ENCODE peak calls at places on chromosomes 11 and 22, in four cellular contexts. One of them, this sample, is unnamed. For H3K4me1, the result is how much of the 10 kb centered on the place peaks cover.

GRCh38 chr11:17822021-17822781 is 87.6 kb downstream of the KCNC1 start:
- DNase-seq in PC-9: no peak
- DNase-seq in GM23248: peak
- DNase-seq in fibroblast of lung: peak
- DNase-seq in this sample: no peak

GRCh38 chr22:17057959-17058814 is 26.6 kb upstream of the IL17RA start:
- DNase-seq in PC-9: peak
- DNase-seq in GM23248: peak
- DNase-seq in fibroblast of lung: peak
- DNase-seq in this sample: peak

GRCh38 chr11:2579315-2580060 is 120.3 kb downstream of the KCNQ1OT1 start:
- DNase-seq in PC-9: no peak
- DNase-seq in GM23248: no peak
- DNase-seq in fibroblast of lung: no peak
- DNase-seq in this sample: no peak

GRCh38 chr11:100684101-100685065 is 2.7 kb upstream of the ARHGAP42 start:
- DNase-seq in PC-9: no peak
- DNase-seq in GM23248: peak
- DNase-seq in fibroblast of lung: no peak
- DNase-seq in this sample: peak

GRCh38 chr11:76846441-76846840 is 14.3 kb upstream of the ACER3 start:
- DNase-seq in PC-9: no peak
- DNase-seq in GM23248: no peak
- DNase-seq in fibroblast of lung: no peak
- DNase-seq in this sample: no peak

GRCh38 chr11:111395081-111395480 is 16.0 kb upstream of the POU2AF1 start:
- DNase-seq in PC-9: no peak
- DNase-seq in GM23248: no peak
- DNase-seq in fibroblast of lung: no peak
- DNase-seq in this sample: no peak

GRCh38 chr11:122754028-122754427 is 84.3 kb upstream of the CRTAM start:
- DNase-seq in PC-9: no peak
- DNase-seq in GM23248: no peak
- DNase-seq in fibroblast of lung: no peak
- DNase-seq in this sample: no peak

GRCh38 chr22:31495343-31495742 is 993 bp upstream of the SFI1 start:
- DNase-seq in PC-9: no peak
- DNase-seq in GM23248: no peak
- DNase-seq in fibroblast of lung: no peak
- DNase-seq in this sample: no peak

GRCh38 chr11:110075087-110075821 is 17.9 kb upstream of the ZC3H12C start:
- DNase-seq in PC-9: no peak
- DNase-seq in GM23248: no peak
- DNase-seq in fibroblast of lung: peak
- DNase-seq in this sample: no peak

GRCh38 chr11:60740573-60740972 is 16.1 kb downstream of the MS4A18 start:
- DNase-seq in PC-9: no peak
- DNase-seq in GM23248: no peak
- DNase-seq in fibroblast of lung: no peak
- DNase-seq in this sample: no peak

GRCh38 chr11:79121351-79121750 is 319.5 kb downstream of the TENM4 start:
- DNase-seq in PC-9: no peak
- DNase-seq in GM23248: no peak
- DNase-seq in fibroblast of lung: no peak
- DNase-seq in this sample: no peak

GRCh38 chr11:97989121-97989520 is 1031.6 kb upstream of the CNTN5 start:
- DNase-seq in PC-9: no peak
- DNase-seq in GM23248: no peak
- DNase-seq in fibroblast of lung: no peak
- DNase-seq in this sample: no peak

GRCh38 chr11:122807731-122808485 is 30.4 kb upstream of the CRTAM start:
- DNase-seq in PC-9: no peak
- DNase-seq in GM23248: peak
- DNase-seq in fibroblast of lung: peak
- DNase-seq in this sample: no peak

GRCh38 chr11:131767421-131767820 is 397.0 kb downstream of the NTM start:
- DNase-seq in PC-9: no peak
- DNase-seq in GM23248: peak
- DNase-seq in fibroblast of lung: peak
- DNase-seq in this sample: no peak

GRCh38 chr11:130725417-130726233 is 190.7 kb downstream of the SNX19 start:
- DNase-seq in PC-9: peak
- DNase-seq in GM23248: peak
- DNase-seq in fibroblast of lung: peak
- DNase-seq in this sample: peak

GRCh38 chr11:61541568-61541967 is 33.0 kb downstream of the LRRC10B start:
- DNase-seq in PC-9: peak
- DNase-seq in GM23248: peak
- DNase-seq in fibroblast of lung: peak
- DNase-seq in this sample: no peak

GRCh38 chr11:128465946-128466688 is 121.2 kb downstream of the ETS1 start:
- DNase-seq in PC-9: no peak
- DNase-seq in GM23248: no peak
- DNase-seq in fibroblast of lung: no peak
- DNase-seq in this sample: no peak

GRCh38 chr22:23790819-23791736 is 4.3 kb downstream of the SMARCB1 start:
- DNase-seq in PC-9: no peak
- DNase-seq in GM23248: peak
- DNase-seq in fibroblast of lung: peak
- DNase-seq in this sample: no peak

GRCh38 chr11:78203184-78203583 is 14.5 kb downstream of the USP35 start:
- DNase-seq in PC-9: no peak
- DNase-seq in GM23248: no peak
- DNase-seq in fibroblast of lung: no peak
- DNase-seq in this sample: no peak

GRCh38 chr11:118109231-118109630 is 22.5 kb upstream of the SMIM35 start:
- DNase-seq in PC-9: no peak
- DNase-seq in GM23248: peak
- DNase-seq in fibroblast of lung: no peak
- DNase-seq in this sample: no peak

GRCh38 chr11:57515332-57516060 is at the start of gene SLC43A1:
- DNase-seq in PC-9: peak
- DNase-seq in GM23248: peak
- DNase-seq in fibroblast of lung: peak
- DNase-seq in this sample: peak

GRCh38 chr11:8265681-8266241 is 2.1 kb upstream of the LMO1 start:
- DNase-seq in PC-9: no peak
- DNase-seq in GM23248: peak
- DNase-seq in fibroblast of lung: no peak
- DNase-seq in this sample: no peak

GRCh38 chr22:28857288-28857687 is 26.1 kb upstream of the ZNRF3 start:
- DNase-seq in PC-9: no peak
- DNase-seq in GM23248: no peak
- DNase-seq in fibroblast of lung: no peak
- DNase-seq in this sample: no peak

GRCh38 chr11:58524232-58525036 is 16.5 kb upstream of the OR5B21 start:
- DNase-seq in PC-9: peak
- DNase-seq in GM23248: peak
- DNase-seq in fibroblast of lung: peak
- DNase-seq in this sample: peak

GRCh38 chr11:128407962-128408361 is 179.4 kb downstream of the ETS1 start:
- DNase-seq in PC-9: peak
- DNase-seq in GM23248: peak
- DNase-seq in fibroblast of lung: peak
- DNase-seq in this sample: peak

GRCh38 chr11:65867284-65868071 is 5.1 kb downstream of the EFEMP2 start:
- DNase-seq in PC-9: no peak
- DNase-seq in GM23248: no peak
- DNase-seq in fibroblast of lung: no peak
- DNase-seq in this sample: no peak
- H3K4me2 ChIP-seq in PC-9: no peak
- H3K4me2 ChIP-seq in GM23248: no peak
- H3K4me2 ChIP-seq in fibroblast of lung: no peak
- H3K4me2 ChIP-seq in this sample: no peak

GRCh38 chr11:65663634-65664200 is 1.0 kb upstream of the RELA start:
- DNase-seq in PC-9: peak
- DNase-seq in GM23248: peak
- DNase-seq in fibroblast of lung: peak
- DNase-seq in this sample: no peak
- H2AFZ ChIP-seq in PC-9: peak
- H2AFZ ChIP-seq in GM23248: peak
- H2AFZ ChIP-seq in fibroblast of lung: peak
- H2AFZ ChIP-seq in this sample: peak

GRCh38 chr22:36466258-36466657 is 15.2 kb downstream of the TXN2 start:
- DNase-seq in PC-9: no peak
- DNase-seq in GM23248: no peak
- DNase-seq in fibroblast of lung: no peak
- DNase-seq in this sample: no peak

GRCh38 chr22:36463783-36464184 is 17.7 kb downstream of the TXN2 start:
- DNase-seq in PC-9: no peak
- DNase-seq in GM23248: no peak
- DNase-seq in fibroblast of lung: no peak
- DNase-seq in this sample: no peak

GRCh38 chr22:36462475-36462790 is 19.0 kb downstream of the TXN2 start:
- DNase-seq in PC-9: no peak
- DNase-seq in GM23248: no peak
- DNase-seq in fibroblast of lung: no peak
- DNase-seq in this sample: no peak

GRCh38 chr22:36465232-36466021 is 16.0 kb downstream of the TXN2 start:
- DNase-seq in PC-9: peak
- DNase-seq in GM23248: peak
- DNase-seq in fibroblast of lung: peak
- DNase-seq in this sample: no peak

GRCh38 chr22:36464715-36465231 is 16.7 kb downstream of the TXN2 start:
- DNase-seq in PC-9: no peak
- DNase-seq in GM23248: no peak
- DNase-seq in fibroblast of lung: no peak
- DNase-seq in this sample: no peak
- H3K4me1 ChIP-seq in PC-9: half or more
- H3K4me1 ChIP-seq in GM23248: under half
- H3K4me1 ChIP-seq in fibroblast of lung: half or more
- H3K4me1 ChIP-seq in this sample: under half

GRCh38 chr22:38700789-38701628 is at the start of gene JOSD1:
- DNase-seq in PC-9: peak
- DNase-seq in GM23248: peak
- DNase-seq in fibroblast of lung: peak
- DNase-seq in this sample: peak

GRCh38 chr22:38699143-38699542 is 1.6 kb downstream of the JOSD1 start:
- DNase-seq in PC-9: no peak
- DNase-seq in GM23248: peak
- DNase-seq in fibroblast of lung: no peak
- DNase-seq in this sample: no peak

GRCh38 chr22:38699784-38700183 is 959 bp downstream of the JOSD1 start:
- DNase-seq in PC-9: no peak
- DNase-seq in GM23248: peak
- DNase-seq in fibroblast of lung: peak
- DNase-seq in this sample: no peak

GRCh38 chr22:38698407-38699094 is 2.2 kb downstream of the JOSD1 start:
- DNase-seq in PC-9: no peak
- DNase-seq in GM23248: no peak
- DNase-seq in fibroblast of lung: no peak
- DNase-seq in this sample: no peak

DNA sequence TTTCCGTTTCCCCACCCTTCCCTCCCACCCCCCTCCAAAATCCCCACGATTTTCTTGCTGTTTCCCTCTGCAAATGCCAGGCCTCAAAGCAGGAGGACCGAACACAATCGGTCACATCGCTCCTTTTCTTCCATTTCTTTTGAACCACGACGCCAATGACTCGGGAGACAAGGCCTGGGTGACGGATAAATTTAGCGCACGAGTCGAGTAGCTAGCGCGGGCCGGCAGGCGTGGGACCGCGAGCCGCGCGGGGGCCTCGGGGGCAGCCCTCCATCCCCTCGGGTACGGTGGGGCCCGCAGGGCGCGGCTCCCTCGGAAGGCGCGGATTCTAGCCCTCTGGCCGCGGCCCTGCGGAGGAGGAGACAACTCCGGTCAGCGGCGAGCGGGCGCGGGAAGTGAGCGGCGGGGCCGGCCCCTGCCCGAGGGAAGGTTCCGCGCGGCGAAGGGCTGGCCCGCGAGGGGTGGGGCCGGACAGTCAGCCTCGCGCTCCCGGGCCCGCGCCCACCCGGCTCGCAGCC is 413 bp downstream of the JOSD1 start:
- DNase-seq in PC-9: peak
- DNase-seq in GM23248: peak
- DNase-seq in fibroblast of lung: peak
- DNase-seq in this sample: no peak
- H3K4me2 ChIP-seq in PC-9: peak
- H3K4me2 ChIP-seq in GM23248: peak
- H3K4me2 ChIP-seq in fibroblast of lung: peak
- H3K4me2 ChIP-seq in this sample: peak

GRCh38 chr11:63918576-63919171 is 1.7 kb upstream of the RCOR2 start:
- DNase-seq in PC-9: peak
- DNase-seq in GM23248: peak
- DNase-seq in fibroblast of lung: peak
- DNase-seq in this sample: no peak

GRCh38 chr11:63917685-63918523 is 940 bp upstream of the RCOR2 start:
- DNase-seq in PC-9: peak
- DNase-seq in GM23248: peak
- DNase-seq in fibroblast of lung: peak
- DNase-seq in this sample: peak

GRCh38 chr11:63919267-63920125 is 2.5 kb upstream of the RCOR2 start:
- DNase-seq in PC-9: peak
- DNase-seq in GM23248: peak
- DNase-seq in fibroblast of lung: peak
- DNase-seq in this sample: no peak

GRCh38 chr11:63920870-63921417 is 4.0 kb upstream of the RCOR2 start:
- DNase-seq in PC-9: no peak
- DNase-seq in GM23248: no peak
- DNase-seq in fibroblast of lung: no peak
- DNase-seq in this sample: peak

DNA sequence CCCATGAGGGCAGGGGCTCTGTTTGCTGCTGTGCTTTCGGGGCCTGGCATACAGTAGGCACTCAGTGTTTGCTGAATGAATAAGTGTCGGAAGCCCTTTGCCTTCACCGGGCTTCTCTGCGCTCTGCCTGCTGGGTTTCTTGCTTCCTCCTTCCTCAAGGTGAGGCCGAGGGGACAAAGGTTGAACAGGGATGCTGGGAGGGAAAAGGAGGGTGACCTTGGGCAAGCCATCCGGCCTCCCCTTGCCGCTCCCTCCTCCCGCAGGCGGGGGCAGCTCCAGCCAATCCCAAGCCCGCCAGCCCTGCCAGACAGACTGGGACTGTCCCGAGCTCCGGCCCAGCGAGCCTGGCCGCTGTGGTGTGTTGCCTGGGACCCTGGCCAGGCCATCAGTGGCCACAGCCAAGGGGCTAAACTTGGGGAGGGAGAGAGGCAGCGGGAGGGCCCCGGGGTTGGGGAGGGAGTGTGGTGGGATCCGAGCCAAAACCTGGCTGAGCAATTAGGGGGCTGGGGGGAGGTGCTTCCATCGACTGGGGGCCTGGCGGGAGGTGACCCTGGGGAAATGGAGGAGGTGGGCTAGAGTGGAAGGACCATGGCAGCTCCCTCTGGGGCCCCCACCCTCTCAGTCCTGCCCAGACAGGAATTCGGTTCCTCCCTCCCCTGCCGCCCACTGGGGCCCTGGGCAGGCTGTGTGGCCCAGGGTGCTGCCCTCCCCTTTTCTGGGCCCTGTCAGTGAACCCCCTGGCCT is 3.3 kb upstream of the RCOR2 start:
- DNase-seq in PC-9: peak
- DNase-seq in GM23248: peak
- DNase-seq in fibroblast of lung: peak
- DNase-seq in this sample: no peak
- H2AFZ ChIP-seq in PC-9: peak
- H2AFZ ChIP-seq in GM23248: peak
- H2AFZ ChIP-seq in fibroblast of lung: peak
- H2AFZ ChIP-seq in this sample: no peak

This sample was measured in MM.1S.